ENCODE peak calls at places on chromosomes 1 and 21, in eight cellular contexts. One of them, this sample, is unnamed.

GRCh38 chr1:186424539-186424938 is 36.4 kb downstream of the PDC start:
- DNase-seq in AG08395: no peak
- DNase-seq in stimulated activated CD4-positive, alpha-beta T cell treated with anti-CD3 and anti-CD28 coated beads, Interleukin-2, amount 100 ng/mL, for 48 hours: no peak
- DNase-seq in activated CD8-positive, alpha-beta memory T cell treated with anti-CD3 and anti-CD28 coated beads for 48 hours: no peak
- DNase-seq in Caco-2: no peak
- DNase-seq in WERI-Rb-1: no peak
- DNase-seq in COR-L47: peak; percentile 28
- DNase-seq in Right ventricle myocardium superior: peak; percentile 37
- DNase-seq in this sample: no peak

GRCh38 chr1:204560590-204560989 is 44.4 kb downstream of the MDM4 start:
- DNase-seq in AG08395: peak; percentile 26
- DNase-seq in stimulated activated CD4-positive, alpha-beta T cell treated with anti-CD3 and anti-CD28 coated beads, Interleukin-2, amount 100 ng/mL, for 48 hours: no peak
- DNase-seq in activated CD8-positive, alpha-beta memory T cell treated with anti-CD3 and anti-CD28 coated beads for 48 hours: no peak
- DNase-seq in Caco-2: peak; percentile 30
- DNase-seq in WERI-Rb-1: no peak
- DNase-seq in COR-L47: no peak
- DNase-seq in Right ventricle myocardium superior: no peak
- DNase-seq in this sample: no peak

GRCh38 chr1:42324398-42325013 is 10.5 kb downstream of the FOXJ3 start:
- DNase-seq in AG08395: no peak
- DNase-seq in stimulated activated CD4-positive, alpha-beta T cell treated with anti-CD3 and anti-CD28 coated beads, Interleukin-2, amount 100 ng/mL, for 48 hours: no peak
- DNase-seq in activated CD8-positive, alpha-beta memory T cell treated with anti-CD3 and anti-CD28 coated beads for 48 hours: no peak
- DNase-seq in Caco-2: no peak
- DNase-seq in WERI-Rb-1: no peak
- DNase-seq in COR-L47: no peak
- DNase-seq in Right ventricle myocardium superior: no peak
- DNase-seq in this sample: no peak

GRCh38 chr1:181140398-181140797 is 51.9 kb downstream of the IER5 start:
- DNase-seq in AG08395: peak; percentile 33
- DNase-seq in stimulated activated CD4-positive, alpha-beta T cell treated with anti-CD3 and anti-CD28 coated beads, Interleukin-2, amount 100 ng/mL, for 48 hours: peak; percentile 29
- DNase-seq in activated CD8-positive, alpha-beta memory T cell treated with anti-CD3 and anti-CD28 coated beads for 48 hours: no peak
- DNase-seq in Caco-2: no peak
- DNase-seq in WERI-Rb-1: no peak
- DNase-seq in COR-L47: no peak
- DNase-seq in Right ventricle myocardium superior: no peak
- DNase-seq in this sample: no peak

GRCh38 chr1:89974701-89975470 is 20.0 kb upstream of the ZNF326 start:
- DNase-seq in AG08395: peak; percentile 77
- DNase-seq in stimulated activated CD4-positive, alpha-beta T cell treated with anti-CD3 and anti-CD28 coated beads, Interleukin-2, amount 100 ng/mL, for 48 hours: no peak
- DNase-seq in activated CD8-positive, alpha-beta memory T cell treated with anti-CD3 and anti-CD28 coated beads for 48 hours: no peak
- DNase-seq in Caco-2: no peak
- DNase-seq in WERI-Rb-1: no peak
- DNase-seq in COR-L47: no peak
- DNase-seq in Right ventricle myocardium superior: no peak
- DNase-seq in this sample: no peak

GRCh38 chr1:59150537-59151386 is 146.1 kb upstream of the FGGY start:
- DNase-seq in AG08395: peak; percentile 96
- DNase-seq in stimulated activated CD4-positive, alpha-beta T cell treated with anti-CD3 and anti-CD28 coated beads, Interleukin-2, amount 100 ng/mL, for 48 hours: no peak
- DNase-seq in activated CD8-positive, alpha-beta memory T cell treated with anti-CD3 and anti-CD28 coated beads for 48 hours: no peak
- DNase-seq in Caco-2: peak; percentile 6
- DNase-seq in WERI-Rb-1: peak; percentile 29
- DNase-seq in COR-L47: no peak
- DNase-seq in Right ventricle myocardium superior: peak; percentile 86
- DNase-seq in this sample: peak; percentile 3

GRCh38 chr21:42892582-42892930 is 553 bp upstream of the NDUFV3 start:
- DNase-seq in AG08395: no peak
- DNase-seq in stimulated activated CD4-positive, alpha-beta T cell treated with anti-CD3 and anti-CD28 coated beads, Interleukin-2, amount 100 ng/mL, for 48 hours: peak; percentile 3
- DNase-seq in activated CD8-positive, alpha-beta memory T cell treated with anti-CD3 and anti-CD28 coated beads for 48 hours: no peak
- DNase-seq in Caco-2: no peak
- DNase-seq in WERI-Rb-1: no peak
- DNase-seq in COR-L47: no peak
- DNase-seq in Right ventricle myocardium superior: no peak
- DNase-seq in this sample: no peak

GRCh38 chr1:69648486-69648885 is 80.8 kb downstream of the LRRC7 start:
- DNase-seq in AG08395: no peak
- DNase-seq in stimulated activated CD4-positive, alpha-beta T cell treated with anti-CD3 and anti-CD28 coated beads, Interleukin-2, amount 100 ng/mL, for 48 hours: no peak
- DNase-seq in activated CD8-positive, alpha-beta memory T cell treated with anti-CD3 and anti-CD28 coated beads for 48 hours: no peak
- DNase-seq in Caco-2: no peak
- DNase-seq in WERI-Rb-1: no peak
- DNase-seq in COR-L47: no peak
- DNase-seq in Right ventricle myocardium superior: no peak
- DNase-seq in this sample: no peak

GRCh38 chr1:205656236-205656635 is 24.1 kb downstream of the SLC45A3 start:
- DNase-seq in AG08395: no peak
- DNase-seq in stimulated activated CD4-positive, alpha-beta T cell treated with anti-CD3 and anti-CD28 coated beads, Interleukin-2, amount 100 ng/mL, for 48 hours: no peak
- DNase-seq in activated CD8-positive, alpha-beta memory T cell treated with anti-CD3 and anti-CD28 coated beads for 48 hours: no peak
- DNase-seq in Caco-2: no peak
- DNase-seq in WERI-Rb-1: no peak
- DNase-seq in COR-L47: no peak
- DNase-seq in Right ventricle myocardium superior: no peak
- DNase-seq in this sample: no peak

GRCh38 chr1:150194381-150195031 is 41.4 kb downstream of the ANP32E start:
- DNase-seq in AG08395: peak; percentile 22
- DNase-seq in stimulated activated CD4-positive, alpha-beta T cell treated with anti-CD3 and anti-CD28 coated beads, Interleukin-2, amount 100 ng/mL, for 48 hours: no peak
- DNase-seq in activated CD8-positive, alpha-beta memory T cell treated with anti-CD3 and anti-CD28 coated beads for 48 hours: no peak
- DNase-seq in Caco-2: no peak
- DNase-seq in WERI-Rb-1: no peak
- DNase-seq in COR-L47: no peak
- DNase-seq in Right ventricle myocardium superior: no peak
- DNase-seq in this sample: no peak

GRCh38 chr1:5725855-5726585 is 266.2 kb downstream of the NPHP4 start:
- DNase-seq in AG08395: no peak
- DNase-seq in stimulated activated CD4-positive, alpha-beta T cell treated with anti-CD3 and anti-CD28 coated beads, Interleukin-2, amount 100 ng/mL, for 48 hours: no peak
- DNase-seq in activated CD8-positive, alpha-beta memory T cell treated with anti-CD3 and anti-CD28 coated beads for 48 hours: no peak
- DNase-seq in Caco-2: no peak
- DNase-seq in WERI-Rb-1: no peak
- DNase-seq in COR-L47: no peak
- DNase-seq in Right ventricle myocardium superior: peak; percentile 7
- DNase-seq in this sample: no peak

GRCh38 chr1:9097947-9098705 is 28.7 kb upstream of the SLC2A5 start:
- DNase-seq in AG08395: no peak
- DNase-seq in stimulated activated CD4-positive, alpha-beta T cell treated with anti-CD3 and anti-CD28 coated beads, Interleukin-2, amount 100 ng/mL, for 48 hours: no peak
- DNase-seq in activated CD8-positive, alpha-beta memory T cell treated with anti-CD3 and anti-CD28 coated beads for 48 hours: no peak
- DNase-seq in Caco-2: no peak
- DNase-seq in WERI-Rb-1: no peak
- DNase-seq in COR-L47: no peak
- DNase-seq in Right ventricle myocardium superior: no peak
- DNase-seq in this sample: no peak

GRCh38 chr1:1165900-1166421 is 7.7 kb upstream of the TTLL10 start:
- DNase-seq in AG08395: no peak
- DNase-seq in stimulated activated CD4-positive, alpha-beta T cell treated with anti-CD3 and anti-CD28 coated beads, Interleukin-2, amount 100 ng/mL, for 48 hours: no peak
- DNase-seq in activated CD8-positive, alpha-beta memory T cell treated with anti-CD3 and anti-CD28 coated beads for 48 hours: no peak
- DNase-seq in Caco-2: no peak
- DNase-seq in WERI-Rb-1: no peak
- DNase-seq in COR-L47: no peak
- DNase-seq in Right ventricle myocardium superior: no peak
- DNase-seq in this sample: no peak

GRCh38 chr1:199898654-199899053 is 128.9 kb upstream of the NR5A2 start:
- DNase-seq in AG08395: no peak
- DNase-seq in stimulated activated CD4-positive, alpha-beta T cell treated with anti-CD3 and anti-CD28 coated beads, Interleukin-2, amount 100 ng/mL, for 48 hours: no peak
- DNase-seq in activated CD8-positive, alpha-beta memory T cell treated with anti-CD3 and anti-CD28 coated beads for 48 hours: no peak
- DNase-seq in Caco-2: no peak
- DNase-seq in WERI-Rb-1: no peak
- DNase-seq in COR-L47: no peak
- DNase-seq in Right ventricle myocardium superior: no peak
- DNase-seq in this sample: no peak

GRCh38 chr1:189859385-189859977 is 618.2 kb downstream of the BRINP3 start:
- DNase-seq in AG08395: no peak
- DNase-seq in stimulated activated CD4-positive, alpha-beta T cell treated with anti-CD3 and anti-CD28 coated beads, Interleukin-2, amount 100 ng/mL, for 48 hours: peak; percentile 25
- DNase-seq in activated CD8-positive, alpha-beta memory T cell treated with anti-CD3 and anti-CD28 coated beads for 48 hours: no peak
- DNase-seq in Caco-2: peak; percentile 59
- DNase-seq in WERI-Rb-1: peak; percentile 10
- DNase-seq in COR-L47: no peak
- DNase-seq in Right ventricle myocardium superior: no peak
- DNase-seq in this sample: no peak

GRCh38 chr1:58812926-58813325 is 29.1 kb upstream of the JUN start:
- DNase-seq in AG08395: no peak
- DNase-seq in stimulated activated CD4-positive, alpha-beta T cell treated with anti-CD3 and anti-CD28 coated beads, Interleukin-2, amount 100 ng/mL, for 48 hours: no peak
- DNase-seq in activated CD8-positive, alpha-beta memory T cell treated with anti-CD3 and anti-CD28 coated beads for 48 hours: no peak
- DNase-seq in Caco-2: no peak
- DNase-seq in WERI-Rb-1: no peak
- DNase-seq in COR-L47: no peak
- DNase-seq in Right ventricle myocardium superior: no peak
- DNase-seq in this sample: no peak

GRCh38 chr1:39754906-39755504 is 16.1 kb downstream of the OXCT2 start:
- DNase-seq in AG08395: no peak
- DNase-seq in stimulated activated CD4-positive, alpha-beta T cell treated with anti-CD3 and anti-CD28 coated beads, Interleukin-2, amount 100 ng/mL, for 48 hours: no peak
- DNase-seq in activated CD8-positive, alpha-beta memory T cell treated with anti-CD3 and anti-CD28 coated beads for 48 hours: no peak
- DNase-seq in Caco-2: no peak
- DNase-seq in WERI-Rb-1: no peak
- DNase-seq in COR-L47: no peak
- DNase-seq in Right ventricle myocardium superior: no peak
- DNase-seq in this sample: no peak

GRCh38 chr1:178284059-178284458 is 190.2 kb downstream of the RASAL2 start:
- DNase-seq in AG08395: no peak
- DNase-seq in stimulated activated CD4-positive, alpha-beta T cell treated with anti-CD3 and anti-CD28 coated beads, Interleukin-2, amount 100 ng/mL, for 48 hours: no peak
- DNase-seq in activated CD8-positive, alpha-beta memory T cell treated with anti-CD3 and anti-CD28 coated beads for 48 hours: no peak
- DNase-seq in Caco-2: no peak
- DNase-seq in WERI-Rb-1: no peak
- DNase-seq in COR-L47: no peak
- DNase-seq in Right ventricle myocardium superior: no peak
- DNase-seq in this sample: no peak

This sample was measured in activated CD4-positive, alpha-beta T cell treated with anti-CD3 and anti-CD28 coated beads, Interleukin-2, amount 50 U/mL, for 24 hours.